ENCODE peak calls at places on chromosomes 16 and 17, in eight cellular contexts. I is NCI-H748 treated with DMSO at 0.1 percent for 48 hours; B is astrocyte of the cerebellum; Y is CD4-positive, alpha-beta memory T cell; Z is lower leg skin; M is NAMALWA; P is stimulated activated CD8-positive, alpha-beta memory T cell treated with anti-CD3 and anti-CD28 coated beads, Interleukin-4, amount 100 ng/mL, for 24 hours; D is stimulated activated CD4-positive, alpha-beta T cell treated with anti-CD3 and anti-CD28 coated beads, Interleukin-4, amount 100 ng/mL, for 24 hours. X is an unnamed sample.

GRCh38 chr17:58630883-58631522 is 60.8 kb downstream of the TEX14 start:
- DNase-seq in I (no peak), B (no peak), Y (no peak), Z (no peak), M (peak), P (peak), D (peak), X (no peak)

GRCh38 chr17:53900951-53901350 is 78.2 kb downstream of the KIF2B start:
- DNase-seq in I (no peak), B (no peak), Y (no peak), Z (no peak), M (no peak), P (no peak), D (no peak), X (no peak)

GRCh38 chr16:31471875-31472558 is at the start of gene TGFB1I1:
- DNase-seq in I (peak), B (no peak), Y (no peak), Z (peak), M (no peak), P (no peak), D (no peak), X (no peak)

GRCh38 chr16:11797166-11797956 is at the start of gene ZC3H7A:
- DNase-seq in I (peak), B (peak), Y (peak), Z (peak), M (peak), P (peak), D (peak), X (peak)

GRCh38 chr16:9345046-9345445 is 253.6 kb downstream of the HAPSTR1 start:
- DNase-seq in I (no peak), B (no peak), Y (no peak), Z (no peak), M (no peak), P (no peak), D (no peak), X (no peak)

GRCh38 chr17:5254903-5255521 is 20.4 kb upstream of the SCIMP start:
- DNase-seq in I (no peak), B (no peak), Y (no peak), Z (no peak), M (no peak), P (no peak), D (no peak), X (no peak)

GRCh38 chr17:1241904-1242303 is 28.3 kb upstream of the BHLHA9 start:
- DNase-seq in I (peak), B (peak), Y (no peak), Z (peak), M (no peak), P (no peak), D (no peak), X (no peak)

GRCh38 chr17:17959520-17960361 is 12.5 kb downstream of the TOM1L2 start:
- DNase-seq in I (no peak), B (peak), Y (peak), Z (no peak), M (no peak), P (no peak), D (peak), X (peak)

GRCh38 chr16:3038256-3038655 is 1.5 kb upstream of the BICDL2 start:
- DNase-seq in I (no peak), B (no peak), Y (no peak), Z (no peak), M (no peak), P (no peak), D (no peak), X (no peak)

GRCh38 chr17:64196626-64197025 is 66.4 kb downstream of the TEX2 start:
- DNase-seq in I (no peak), B (peak), Y (no peak), Z (no peak), M (no peak), P (no peak), D (no peak), X (no peak)

GRCh38 chr17:68676856-68677255 is 75.7 kb upstream of the FAM20A start:
- DNase-seq in I (no peak), B (no peak), Y (no peak), Z (no peak), M (no peak), P (no peak), D (no peak), X (no peak)

GRCh38 chr17:7644768-7645167 is 6.0 kb upstream of the ATP1B2 start:
- DNase-seq in I (no peak), B (no peak), Y (no peak), Z (no peak), M (no peak), P (no peak), D (no peak), X (no peak)

GRCh38 chr16:57623251-57624043 is 5.0 kb upstream of the ADGRG1 start:
- DNase-seq in I (no peak), B (no peak), Y (no peak), Z (no peak), M (no peak), P (no peak), D (no peak), X (no peak)

GRCh38 chr16:24976061-24976779 is 38.9 kb downstream of the ARHGAP17 start:
- DNase-seq in I (no peak), B (no peak), Y (no peak), Z (no peak), M (no peak), P (no peak), D (no peak), X (no peak)

GRCh38 chr17:81310963-81311550 is 15.9 kb upstream of the SLC38A10 start:
- DNase-seq in I (no peak), B (no peak), Y (no peak), Z (no peak), M (no peak), P (no peak), D (no peak), X (no peak)

GRCh38 chr17:66378296-66378695 is 75.9 kb downstream of the PRKCA start:
- DNase-seq in I (no peak), B (peak), Y (no peak), Z (no peak), M (no peak), P (no peak), D (no peak), X (no peak)

GRCh38 chr17:42774066-42774750 is 959 bp downstream of the VPS25 start:
- DNase-seq in I (no peak), B (no peak), Y (no peak), Z (no peak), M (no peak), P (no peak), D (no peak), X (no peak)

GRCh38 chr17:70313450-70313849 is 144.1 kb downstream of the KCNJ2 start:
- DNase-seq in I (no peak), B (peak), Y (no peak), Z (no peak), M (no peak), P (no peak), D (no peak), X (no peak)

X was measured in Jurkat, Clone E6-1.